ENCODE peak calls at places on chromosomes 13 and 19, in ten cellular contexts. Y, O, J, I, T, L, H, P, W and K are unnamed samples.

GRCh38 chr19:42683917-42684513 is 56.3 kb downstream of the PSG3 start:
- DNase-seq in Y (peak; percentile 41), O (no peak), J (no peak), I (peak; percentile 25), T (no peak), L (peak; percentile 56), H (no peak), P (no peak), W (no peak), K (no peak)

GRCh38 chr19:5263615-5264014 is 77.0 kb downstream of the PTPRS start:
- DNase-seq in Y (no peak), O (peak; percentile 32), J (no peak), I (no peak), T (no peak), L (no peak), H (no peak), P (no peak), W (peak; percentile 26), K (no peak)

GRCh38 chr19:44367024-44367423 is 10.5 kb upstream of the ZNF112 start:
- DNase-seq in Y (peak; percentile 43), O (no peak), J (no peak), I (peak; percentile 42), T (no peak), L (peak; percentile 58), H (no peak), P (no peak), W (no peak), K (no peak)

GRCh38 chr13:36981156-36981743 is 17.9 kb downstream of the ALG5 start:
- DNase-seq in Y (peak; percentile 57), O (no peak), J (no peak), I (no peak), T (peak; percentile 15), L (peak; percentile 78), H (no peak), P (no peak), W (no peak), K (no peak)

GRCh38 chr19:28977826-28978225 is 235.1 kb downstream of the UQCRFS1 start:
- DNase-seq in Y (no peak), O (no peak), J (no peak), I (no peak), T (no peak), L (no peak), H (no peak), P (no peak), W (no peak), K (no peak)

GRCh38 chr19:43527860-43528622 is 1.0 kb upstream of the ETHE1 start:
- DNase-seq in Y (peak; percentile 37), O (peak; percentile 71), J (no peak), I (no peak), T (no peak), L (peak; percentile 34), H (no peak), P (peak; percentile 35), W (no peak), K (no peak)

GRCh38 chr13:110329798-110330461 is 22.8 kb downstream of the COL4A2 start:
- DNase-seq in Y (no peak), O (no peak), J (no peak), I (no peak), T (no peak), L (peak; percentile 59), H (no peak), P (no peak), W (no peak), K (no peak)

GRCh38 chr13:99968521-99969367 is 2.8 kb downstream of the ZIC5 start:
- DNase-seq in Y (no peak), O (no peak), J (no peak), I (no peak), T (peak; percentile 60), L (no peak), H (no peak), P (no peak), W (peak; percentile 65), K (no peak)

GRCh38 chr13:113897161-113897560 is 33.3 kb upstream of the GAS6 start:
- DNase-seq in Y (peak; percentile 90), O (no peak), J (no peak), I (no peak), T (no peak), L (peak; percentile 98), H (no peak), P (peak; percentile 18), W (no peak), K (no peak)

DNA sequence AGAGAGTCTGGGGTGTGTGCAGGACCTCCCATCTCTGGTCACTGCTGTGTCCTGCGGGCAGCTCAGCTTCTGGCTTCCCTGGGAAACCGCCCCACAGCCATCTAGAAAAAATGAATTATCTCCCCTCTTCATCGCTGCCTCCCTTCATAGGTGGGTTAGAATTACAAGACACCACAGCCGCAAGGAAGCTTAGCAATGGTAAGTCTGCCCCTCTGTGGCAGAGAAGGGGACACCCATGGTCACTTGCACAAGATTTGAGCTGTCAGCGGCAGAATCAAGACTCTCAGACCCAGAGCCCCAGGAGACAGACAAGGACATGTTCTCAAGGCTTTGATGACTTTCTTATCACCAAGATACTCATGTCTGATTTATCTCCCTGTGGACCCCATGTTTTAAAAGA is 110.8 kb upstream of the PABPC3 start:
- DNase-seq in Y (no peak), O (no peak), J (no peak), I (no peak), T (no peak), L (no peak), H (no peak), P (no peak), W (no peak), K (no peak)
- TF ChIP-seq CTCF in Y (no peak), O (no peak), J (no peak), I (no peak), T (no peak), L (no peak), H (no peak), P (no peak), W (no peak), K (peak; percentile 9)

GRCh38 chr13:91313103-91313502 is 34.4 kb upstream of the MIR17HG start:
- DNase-seq in Y (peak; percentile 2), O (no peak), J (no peak), I (no peak), T (peak; percentile 5), L (peak; percentile 30), H (no peak), P (no peak), W (no peak), K (peak; percentile 31)
- TF ChIP-seq CTCF in Y (peak; percentile 45), O (peak; percentile 50), J (peak; percentile 58), I (peak; percentile 72), T (peak; percentile 67), L (peak; percentile 56), H (peak; percentile 69), P (no peak), W (no peak), K (peak; percentile 68)

DNA sequence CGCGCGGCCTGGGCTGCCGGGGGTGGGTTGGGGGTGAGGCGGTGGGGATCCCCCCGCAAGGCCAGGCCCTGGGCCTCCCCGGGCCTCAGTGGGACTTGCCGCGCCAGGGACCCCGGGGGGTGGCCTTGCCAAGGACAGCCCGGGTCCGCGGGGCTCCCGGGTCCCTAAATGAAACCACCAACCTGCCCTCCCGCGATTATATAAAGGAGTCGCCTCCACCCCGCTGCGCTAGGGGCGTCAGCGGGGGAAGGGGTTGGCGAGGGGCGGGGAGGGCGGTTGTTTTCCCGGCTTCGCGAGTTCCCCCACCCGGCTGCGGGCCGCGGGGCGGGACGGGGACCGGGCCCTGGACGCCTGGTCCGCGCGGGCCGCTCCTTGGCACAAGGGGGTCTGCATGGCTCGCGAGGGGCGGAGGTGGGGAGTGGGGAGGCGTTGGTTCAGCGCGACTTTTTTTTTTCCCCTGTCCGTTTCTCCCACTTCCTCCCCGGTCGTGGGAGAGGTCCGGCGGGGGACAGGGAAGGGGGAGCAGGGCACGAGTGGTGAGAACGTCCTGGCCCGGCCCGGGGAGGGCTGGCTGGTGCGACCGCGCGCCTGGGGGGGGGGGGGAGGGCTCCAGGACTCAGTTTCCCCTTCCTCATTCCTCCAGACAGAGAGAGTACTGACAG is 828 bp upstream of the ZBTB7A start:
- DNase-seq in Y (no peak), O (peak; percentile 56), J (peak; percentile 57), I (peak; percentile 52), T (no peak), L (no peak), H (no peak), P (no peak), W (peak; percentile 72), K (no peak)
- TF ChIP-seq CTCF in Y (no peak), O (no peak), J (peak; percentile 21), I (no peak), T (peak; percentile 19), L (no peak), H (peak; percentile 8), P (no peak), W (no peak), K (no peak)

GRCh38 chr19:35746556-35746955 is 1.1 kb downstream of the PSENEN start:
- DNase-seq in Y (no peak), O (no peak), J (no peak), I (no peak), T (no peak), L (no peak), H (no peak), P (no peak), W (no peak), K (no peak)

GRCh38 chr19:35745328-35746086 is at the start of the genes PSENEN and U2AF1L4:
- DNase-seq in Y (peak; percentile 100), O (peak; percentile 98), J (peak; percentile 95), I (peak; percentile 97), T (peak; percentile 84), L (peak; percentile 100), H (peak; percentile 89), P (peak; percentile 70), W (peak; percentile 99), K (peak; percentile 99)

GRCh38 chr19:35750167-35750566 is 1.8 kb downstream of the LIN37 start:
- DNase-seq in Y (peak; percentile 22), O (no peak), J (no peak), I (no peak), T (no peak), L (no peak), H (no peak), P (no peak), W (no peak), K (no peak)

GRCh38 chr19:35746087-35746462 is 624 bp downstream of the PSENEN start:
- DNase-seq in Y (no peak), O (no peak), J (no peak), I (no peak), T (no peak), L (no peak), H (no peak), P (no peak), W (no peak), K (no peak)

DNA sequence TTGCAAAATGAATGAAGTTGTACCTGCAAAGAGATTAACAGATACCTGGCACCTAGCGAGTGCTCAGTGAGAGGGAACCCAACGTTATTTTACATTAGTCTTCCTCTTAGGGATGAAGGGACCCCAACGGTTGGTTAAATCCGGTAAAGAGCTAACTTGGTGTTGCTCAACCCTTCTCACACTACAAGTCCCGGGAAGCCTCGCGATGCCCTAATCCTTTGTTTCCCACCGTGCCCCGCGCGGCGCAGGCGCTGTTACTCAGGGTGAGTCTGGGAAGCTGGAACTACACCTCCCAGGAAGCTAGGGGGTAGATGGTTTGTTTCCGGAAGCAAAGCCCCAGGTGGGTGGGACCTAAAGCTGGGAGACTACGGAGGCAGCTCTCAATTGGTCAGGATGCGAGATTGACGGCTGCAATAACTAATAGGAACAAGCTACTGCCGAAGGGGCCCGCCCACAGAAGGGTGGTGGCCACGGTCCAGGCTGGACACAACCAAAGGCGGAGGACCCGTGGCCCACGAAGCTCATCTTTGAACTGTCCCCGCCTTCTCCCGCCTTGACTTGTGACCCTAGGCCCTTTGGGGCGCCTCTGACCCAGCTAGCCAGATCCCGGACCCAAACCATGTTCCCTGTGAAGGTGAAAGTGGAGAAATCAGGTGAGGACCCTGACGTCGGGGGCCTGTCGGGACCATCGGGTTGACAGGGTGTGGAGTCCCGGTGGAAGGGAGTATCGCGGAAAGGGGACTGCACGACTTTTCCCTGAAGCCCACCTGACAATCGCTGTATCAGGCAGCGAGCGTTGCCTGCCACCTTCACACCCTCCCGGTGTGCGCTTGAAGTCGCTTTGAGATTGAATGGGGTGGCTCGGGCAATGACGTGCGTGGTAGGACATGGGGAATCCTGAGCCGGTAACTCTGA is at the start of gene LIN37:
- DNase-seq in Y (peak; percentile 99), O (peak; percentile 99), J (peak; percentile 98), I (peak; percentile 99), T (peak; percentile 86), L (peak; percentile 100), H (peak; percentile 95), P (peak; percentile 99), W (peak; percentile 99), K (peak; percentile 99)
- TF ChIP-seq CTCF in Y (no peak), O (no peak), J (peak; percentile 38), I (no peak), T (no peak), L (no peak), H (no peak), P (no peak), W (no peak), K (no peak)